ENCODE peak calls at places on chromosomes 11 and 22, in seven cellular contexts. X is activated T-helper 1 cell treated with anti-CD3 and anti-CD28 coated beads, Interleukin-12 subunit alpha, Interleukin-12 subunit beta, Interleukin-2, Interleukin-4 antibody, amounts not matched to agents 30 ng/mL and 10 ng/mL and 1 ng/mL, durations not matched to agents 14 hours and 24 hours and 36 hours; H is activated CD8-positive, alpha-beta memory T cell treated with anti-CD3 and anti-CD28 coated beads, Interleukin-2, amount 50 U/mL, for 48 hours; G is C1 segment of cervical spinal cord; J is activated naive CD8-positive, alpha-beta T cell treated with anti-CD3 and anti-CD28 coated beads for 36 hours; U is lung; M is ELF-1. Q is an unnamed sample.

GRCh38 chr11:121681536-121681935 is 228.8 kb upstream of the SORL1-AS1 start:
- DNase-seq in X (no peak), H (no peak), G (no peak), J (no peak), U (no peak), M (no peak), Q (no peak)

GRCh38 chr11:14617241-14618027 is 26.2 kb upstream of the PDE3B start:
- DNase-seq in X (no peak), H (no peak), G (no peak), J (no peak), U (no peak), M (no peak), Q (no peak)

GRCh38 chr11:111195192-111195591 is 50.3 kb upstream of the POU2AF2 start:
- DNase-seq in X (no peak), H (no peak), G (no peak), J (no peak), U (no peak), M (no peak), Q (no peak)

GRCh38 chr11:34242037-34242625 is 115.7 kb downstream of the ABTB2 start:
- DNase-seq in X (no peak), H (no peak), G (no peak), J (no peak), U (no peak), M (peak; percentile 43), Q (peak; percentile 89)

GRCh38 chr22:44051961-44052360 is 27.9 kb downstream of the PARVB start:
- DNase-seq in X (no peak), H (no peak), G (no peak), J (no peak), U (no peak), M (peak; percentile 34), Q (no peak)

GRCh38 chr11:130902380-130902779 is 13.9 kb downstream of the SNX19 start:
- DNase-seq in X (no peak), H (no peak), G (no peak), J (no peak), U (no peak), M (no peak), Q (no peak)

GRCh38 chr11:73194593-73194992 is 23.5 kb upstream of the P2RY2 start:
- DNase-seq in X (no peak), H (peak; percentile 36), G (no peak), J (no peak), U (no peak), M (peak; percentile 72), Q (peak; percentile 19)

GRCh38 chr22:28907311-28908008 is 24.1 kb downstream of the ZNRF3 start:
- DNase-seq in X (peak; percentile 3), H (peak; percentile 75), G (no peak), J (peak; percentile 77), U (no peak), M (no peak), Q (no peak)

GRCh38 chr11:16001899-16002426 is 354.4 kb downstream of the SOX6 start:
- DNase-seq in X (no peak), H (no peak), G (no peak), J (no peak), U (peak; percentile 37), M (no peak), Q (peak; percentile 46)

GRCh38 chr11:112226062-112226921 is at the start of gene PTS:
- DNase-seq in X (peak; percentile 83), H (peak; percentile 90), G (peak; percentile 80), J (peak; percentile 89), U (peak; percentile 86), M (peak; percentile 87), Q (peak; percentile 87)

GRCh38 chr11:95098826-95099225 is 9.2 kb downstream of the ENDOD1 start:
- DNase-seq in X (no peak), H (no peak), G (no peak), J (no peak), U (no peak), M (no peak), Q (no peak)

GRCh38 chr11:119572481-119573424 is 149.8 kb upstream of the THY1 start:
- DNase-seq in X (no peak), H (no peak), G (no peak), J (no peak), U (no peak), M (peak; percentile 44), Q (no peak)

Q was measured in kidney glomerular epithelial cell.